ENCODE peak calls at places on chromosomes 12 and 14, in nine cellular contexts. C is GDM1; S is NCI-H1436; V is tibial nerve; O is naive thymus-derived CD8-positive, alpha-beta T cell; K is stimulated activated CD8-positive, alpha-beta memory T cell treated with anti-CD3 and anti-CD28 coated beads, Interleukin-2, amount 100 ng/mL, for 1 hour; P is NCI-H774; D is endodermal cell; I is neural crest cell. Z is an unnamed sample.

GRCh38 chr12:12714276-12715001 is 2.7 kb upstream of the CDKN1B start:
- DNase-seq in C (no peak), S (peak), V (no peak), O (peak), K (no peak), P (no peak), D (peak), I (no peak), Z (no peak)

GRCh38 chr12:129693731-129694130 is 210.1 kb downstream of the TMEM132D start:
- DNase-seq in C (no peak), S (no peak), V (no peak), O (no peak), K (no peak), P (no peak), D (no peak), I (no peak), Z (no peak)

GRCh38 chr12:12947902-12948301 is 4.1 kb downstream of the GPRC5D start:
- DNase-seq in C (no peak), S (no peak), V (no peak), O (no peak), K (no peak), P (no peak), D (no peak), I (no peak), Z (no peak)

GRCh38 chr12:45268672-45269406 is 52.9 kb downstream of the ANO6 start:
- DNase-seq in C (no peak), S (no peak), V (peak), O (no peak), K (no peak), P (peak), D (peak), I (no peak), Z (peak)

GRCh38 chr14:47186491-47186890 is 488.9 kb downstream of the MDGA2 start:
- DNase-seq in C (no peak), S (no peak), V (no peak), O (no peak), K (no peak), P (no peak), D (no peak), I (no peak), Z (no peak)

GRCh38 chr14:68981124-68981523 is 2.0 kb upstream of the ACTN1 start:
- DNase-seq in C (no peak), S (no peak), V (no peak), O (no peak), K (no peak), P (no peak), D (no peak), I (no peak), Z (no peak)

GRCh38 chr14:89138846-89139245 is 278.2 kb downstream of the FOXN3 start:
- DNase-seq in C (no peak), S (no peak), V (no peak), O (no peak), K (no peak), P (no peak), D (peak), I (no peak), Z (no peak)

GRCh38 chr12:104828015-104828414 is 130.1 kb downstream of the SLC41A2 start:
- DNase-seq in C (no peak), S (no peak), V (no peak), O (no peak), K (no peak), P (no peak), D (no peak), I (no peak), Z (no peak)